ENCODE peak calls at places on chromosomes 13 and 19, in four cellular contexts. L is K562, I is GM12878, J is HepG2. H is an unnamed sample.

GRCh38 chr13:62321139-62321538 is 905.5 kb upstream of the PCDH20 start:
- ATAC-seq in J (no peak), I (no peak), L (no peak), H (no peak)

GRCh38 chr19:3283246-3283751 is 58.8 kb downstream of the CELF5 start:
- ATAC-seq in L (no peak), I (no peak), J (no peak), H (no peak)

GRCh38 chr19:21585491-21585890 is 80.1 kb downstream of the ZNF429 start:
- ATAC-seq in I (no peak), J (no peak), L (no peak), H (no peak)

GRCh38 chr13:24007979-24008620 is 110.8 kb upstream of the C1QTNF9B start:
- ATAC-seq in I (no peak), L (no peak), J (no peak), H (no peak)

GRCh38 chr19:7372810-7373209 is 24.1 kb downstream of the ARHGEF18 start:
- ATAC-seq in L (no peak), I (no peak), J (no peak), H (no peak)

GRCh38 chr13:24540236-24541126 is 27.9 kb upstream of the PARP4 start:
- ATAC-seq in L (peak; percentile 99), I (peak; percentile 44), J (peak; percentile 90), H (no peak)

GRCh38 chr13:101453784-101454201 is 1.3 kb downstream of the ITGBL1 start:
- ATAC-seq in L (no peak), I (peak; percentile 76), J (peak; percentile 92), H (no peak)

GRCh38 chr19:35513231-35513974 is at the start of gene DMKN:
- ATAC-seq in J (peak; percentile 6), I (no peak), L (peak; percentile 75), H (peak; percentile 13)

GRCh38 chr13:27961227-27962085 is 7.7 kb downstream of the CDX2 start:
- ATAC-seq in I (no peak), L (no peak), J (no peak), H (peak; percentile 28)

GRCh38 chr13:112468069-112468468 is 91.9 kb downstream of the SPACA7 start:
- ATAC-seq in J (no peak), L (no peak), I (no peak), H (no peak)

GRCh38 chr13:20803180-20803965 is 29.6 kb upstream of the EEF1AKMT1 start:
- ATAC-seq in L (peak; percentile 70), J (no peak), I (no peak), H (no peak)

GRCh38 chr19:7701654-7702457 is at the start of gene FCER2:
- ATAC-seq in I (peak; percentile 67), L (no peak), J (no peak), H (no peak)

GRCh38 chr13:98020271-98020670 is 66.8 kb downstream of the IPO5 start:
- ATAC-seq in J (no peak), L (no peak), I (no peak), H (no peak)

GRCh38 chr13:44763604-44764311 is 187.6 kb upstream of the TSC22D1 start:
- ATAC-seq in I (peak; percentile 82), L (no peak), J (peak; percentile 56), H (peak; percentile 20)

GRCh38 chr19:14514215-14514871 is 3.9 kb downstream of the DNAJB1 start:
- ATAC-seq in J (no peak), I (no peak), L (no peak), H (no peak)
- TF ChIP-seq CTCF in J (no peak), I (no peak), L (no peak), H (no peak)

GRCh38 chr13:26442541-26442940 is 114.9 kb upstream of the WASF3 start:
- ATAC-seq in I (no peak), L (no peak), J (no peak), H (peak; percentile 92)
- TF ChIP-seq POLR2AphosphoS5 in I (no peak), L (no peak), J (no peak), H (peak; percentile 63)

GRCh38 chr19:45097450-45097775 is 4.4 kb downstream of the PPP1R37 start:
- ATAC-seq in I (no peak), J (no peak), L (no peak), H (no peak)

GRCh38 chr19:45098521-45099464 is 5.8 kb downstream of the PPP1R37 start:
- ATAC-seq in I (no peak), J (peak; percentile 2), L (no peak), H (peak; percentile 21)

GRCh38 chr19:45099465-45100201 is 6.7 kb downstream of the PPP1R37 start:
- ATAC-seq in L (no peak), I (no peak), J (peak; percentile 8), H (no peak)

GRCh38 chr19:45096700-45097099 is 3.7 kb downstream of the PPP1R37 start:
- ATAC-seq in L (no peak), J (no peak), I (no peak), H (no peak)

DNA sequence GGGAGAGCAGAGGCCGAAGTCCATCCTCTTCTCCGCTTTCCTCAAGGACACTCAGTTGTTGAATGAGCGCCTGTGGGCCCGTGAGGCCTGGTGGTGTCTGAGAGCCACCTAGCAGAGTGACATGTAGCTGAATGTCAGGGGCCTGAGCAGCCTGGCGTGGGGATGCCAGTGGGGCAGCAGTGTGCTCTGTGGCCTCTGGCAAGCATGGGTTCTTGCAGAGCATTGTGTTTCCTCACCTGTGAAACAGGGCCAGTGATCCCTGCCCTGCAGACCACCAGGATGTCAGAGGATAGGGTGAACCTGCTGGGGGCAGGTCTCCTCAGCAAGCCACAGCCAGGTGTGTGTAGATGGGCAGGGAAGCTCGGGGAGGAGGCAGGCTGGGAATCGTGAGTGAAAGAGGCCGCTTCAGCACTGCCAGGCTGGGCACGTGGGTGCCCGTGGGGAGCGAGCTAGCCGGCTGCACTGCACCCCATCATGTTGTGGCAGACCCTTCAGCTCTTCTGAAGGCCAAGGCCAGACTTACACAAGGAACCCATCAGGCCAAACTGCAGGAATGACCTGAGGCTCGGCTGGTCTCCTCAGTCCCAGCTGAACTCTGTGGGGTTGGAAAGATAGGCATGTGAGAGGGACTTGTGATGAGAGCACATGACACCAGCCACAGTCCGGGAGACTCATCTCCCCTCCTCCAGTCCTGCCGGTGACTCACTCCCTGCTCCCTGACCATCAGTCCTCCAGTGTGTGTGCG is 5.0 kb downstream of the PPP1R37 start:
- ATAC-seq in J (peak; percentile 82), L (peak; percentile 92), I (no peak), H (peak; percentile 37)
- H3K27ac ChIP-seq in J (peak overlapping the region; percentile 74), L (peak overlapping the region; percentile 55), I (no peak overlapping the region), H (no peak overlapping the region)

GRCh38 chr19:18091217-18091608 is 4.5 kb upstream of the IL12RB1 start:
- ATAC-seq in J (no peak), I (peak; percentile 70), L (peak; percentile 28), H (no peak)
- TF ChIP-seq CTCF in J (no peak), I (no peak), L (no peak), H (no peak)

H was measured in gastroesophageal sphincter.